ENCODE peak calls at places on chromosomes 4 and X, in six cellular contexts. T, N, R, F, P and Y are unnamed samples.

GRCh38 chr4:150746156-150746555 is 164.2 kb downstream of the MAB21L2 start:
- DNase-seq in P (no peak), R (no peak), T (no peak), F (no peak), N (no peak), Y (peak; percentile 5)

GRCh38 chr4:190020790-190021717 is 6.0 kb downstream of the FRG2 start:
- DNase-seq in F (no peak), P (no peak), N (peak; percentile 52), R (no peak), T (peak; percentile 82), Y (peak; percentile 32)

GRCh38 chrX:129877401-129877800 is 28.6 kb upstream of the UTP14A start:
- DNase-seq in P (no peak), F (no peak), N (no peak), R (no peak), T (no peak), Y (no peak)

GRCh38 chrX:13666836-13667235 is 13.9 kb downstream of the TCEANC start:
- DNase-seq in F (no peak), T (no peak), P (no peak), R (peak; percentile 82), N (no peak), Y (no peak)

GRCh38 chr4:22129454-22130075 is 181.0 kb upstream of the KCNIP4 start:
- DNase-seq in P (no peak), N (no peak), T (peak; percentile 25), F (no peak), R (peak; percentile 70), Y (peak; percentile 50)

GRCh38 chrX:16695079-16695676 is 17.3 kb downstream of the CTPS2 start:
- DNase-seq in N (peak; percentile 49), F (no peak), T (peak; percentile 69), R (peak; percentile 89), P (peak; percentile 27), Y (peak; percentile 25)

GRCh38 chrX:85870585-85870984 is 176.8 kb downstream of the CHM start:
- DNase-seq in R (no peak), N (no peak), P (no peak), T (no peak), F (no peak), Y (no peak)

GRCh38 chr4:139835006-139835405 is 169.4 kb downstream of the MGST2 start:
- DNase-seq in P (no peak), T (no peak), R (no peak), N (no peak), F (no peak), Y (no peak)

GRCh38 chrX:132815643-132816042 is 142.8 kb downstream of the HS6ST2 start:
- DNase-seq in R (no peak), N (no peak), T (no peak), F (no peak), P (no peak), Y (no peak)

GRCh38 chr4:6884341-6884870 is 25.2 kb upstream of the TBC1D14 start:
- DNase-seq in T (no peak), F (no peak), N (no peak), R (no peak), P (no peak), Y (no peak)

GRCh38 chr4:19521151-19521550 is 730.6 kb upstream of the SLIT2 start:
- DNase-seq in N (no peak), P (no peak), T (no peak), F (no peak), R (no peak), Y (no peak)

GRCh38 chr4:109368661-109369060 is 65.0 kb upstream of the SEC24B start:
- DNase-seq in T (no peak), P (no peak), N (no peak), R (no peak), F (no peak), Y (no peak)

GRCh38 chr4:147943159-147943638 is 211.3 kb downstream of the ARHGAP10 start:
- DNase-seq in R (no peak), T (no peak), N (no peak), P (no peak), F (no peak), Y (peak; percentile 6)

GRCh38 chrX:17976955-17977354 is 115.9 kb upstream of the RAI2 start:
- DNase-seq in P (no peak), R (no peak), F (no peak), N (no peak), T (no peak), Y (no peak)

GRCh38 chrX:65928522-65928921 is 111.4 kb downstream of the VSIG4 start:
- DNase-seq in R (no peak), P (no peak), F (no peak), T (no peak), N (no peak), Y (no peak)

GRCh38 chr4:98570160-98570797 is 88.1 kb downstream of the TSPAN5 start:
- DNase-seq in T (no peak), R (no peak), P (no peak), N (no peak), F (no peak), Y (no peak)

GRCh38 chr4:122914292-122914904 is 8.0 kb downstream of the NUDT6 start:
- DNase-seq in P (no peak), N (no peak), R (peak; percentile 78), F (no peak), T (peak; percentile 35), Y (peak; percentile 26)

GRCh38 chr4:106875340-106875739 is 160.8 kb downstream of the DKK2 start:
- DNase-seq in F (no peak), P (no peak), N (no peak), T (no peak), R (peak; percentile 53), Y (no peak)

DNA sequence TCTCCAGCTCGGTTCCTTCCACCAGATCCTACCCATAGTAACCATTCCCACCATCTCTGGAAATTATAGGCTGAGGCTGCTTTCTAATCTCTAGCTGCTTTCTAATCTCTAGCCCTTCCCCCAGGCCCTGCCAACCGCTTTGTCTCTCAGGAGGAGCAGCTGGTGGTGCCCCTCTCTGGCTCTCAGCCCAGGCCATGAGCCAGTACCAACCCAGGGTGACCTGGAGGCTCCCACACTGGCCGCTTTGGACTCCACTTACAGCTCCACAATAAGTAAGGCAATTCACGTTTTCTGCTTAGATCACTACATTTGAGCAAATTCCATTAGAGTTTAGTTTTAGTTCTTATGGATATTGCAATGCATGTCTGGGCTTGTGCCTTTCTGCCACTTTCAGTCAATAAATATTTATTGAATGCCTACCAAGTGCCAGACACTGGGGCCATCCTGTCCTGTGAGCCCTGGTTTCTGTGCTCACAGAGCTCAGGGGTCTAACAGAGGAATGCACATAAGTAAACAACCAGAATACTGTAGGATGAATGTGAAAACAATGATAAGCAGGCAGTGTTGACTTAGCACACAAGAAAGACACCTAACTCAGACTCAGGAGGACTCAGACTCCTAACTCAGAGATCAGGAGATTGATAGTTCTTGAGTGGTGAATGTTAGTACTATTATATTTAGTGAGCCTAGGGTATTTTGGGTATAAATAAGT is 38.9 kb downstream of the SMC1A start:
- DNase-seq in F (no peak), P (peak; percentile 14), T (no peak), R (no peak), N (no peak), Y (no peak)
- H3K36me3 ChIP-seq in F (no peaks in the 10 kb centered on the region), P (no peaks in the 10 kb centered on the region), T (peaks cover 61% of the 10 kb centered on the region), R (no peaks in the 10 kb centered on the region), N (peaks cover 13% of the 10 kb centered on the region), Y (peaks cover 25% of the 10 kb centered on the region)

GRCh38 chr4:56391270-56391669 is 4.0 kb upstream of the AASDH start:
- DNase-seq in T (no peak), R (no peak), N (no peak), P (no peak), F (no peak), Y (no peak)
- H3K4me1 ChIP-seq in T (peaks cover 12% of the 10 kb centered on the region), R (peaks cover 27% of the 10 kb centered on the region), N (peaks cover 14% of the 10 kb centered on the region), P (peaks cover 4% of the 10 kb centered on the region), F (peaks cover 16% of the 10 kb centered on the region), Y (no peaks in the 10 kb centered on the region)

GRCh38 chr4:15374697-15375096 is 53.1 kb upstream of the C1QTNF7 start:
- DNase-seq in R (no peak), T (no peak), N (no peak), P (peak; percentile 24), F (no peak), Y (no peak)
- H3K27ac ChIP-seq in R (no peak overlapping the region), T (no peak overlapping the region), N (no peak overlapping the region), P (peak overlapping the region; percentile 65), F (peak overlapping the region; percentile 68), Y (peak overlapping the region; percentile 65)

GRCh38 chrX:68835468-68835867 is 6.6 kb downstream of the EFNB1 start:
- DNase-seq in N (no peak), R (no peak), F (no peak), P (no peak), T (no peak), Y (no peak)

GRCh38 chrX:68834371-68835103 is 5.7 kb downstream of the EFNB1 start:
- DNase-seq in T (no peak), F (no peak), R (no peak), P (no peak), N (no peak), Y (peak; percentile 78)

GRCh38 chrX:68838571-68838910 is 9.7 kb downstream of the EFNB1 start:
- DNase-seq in R (no peak), T (no peak), F (no peak), P (no peak), N (no peak), Y (peak; percentile 50)

GRCh38 chrX:68835104-68835442 is 6.3 kb downstream of the EFNB1 start:
- DNase-seq in T (no peak), F (no peak), P (no peak), R (no peak), N (no peak), Y (no peak)

DNA sequence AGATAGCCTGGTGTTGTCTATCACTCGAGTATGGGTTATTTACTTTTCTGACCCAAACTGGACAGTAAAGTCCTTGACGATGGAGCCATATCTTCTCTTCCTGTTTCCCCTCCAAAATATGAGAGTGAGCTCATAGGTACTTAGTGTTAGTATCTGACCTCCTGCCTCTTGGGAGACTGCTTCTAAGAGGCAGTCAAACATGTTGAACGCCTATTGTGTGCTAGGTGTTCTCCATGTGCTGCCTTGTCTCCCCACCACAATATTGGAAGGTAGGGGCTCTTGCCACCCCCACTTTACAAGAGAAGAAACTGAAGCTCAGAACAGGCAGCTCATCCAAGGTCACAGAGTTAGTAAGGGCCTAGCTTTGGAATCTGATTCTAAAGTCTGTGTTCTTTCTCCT is 8.3 kb downstream of the EFNB1 start:
- DNase-seq in T (no peak), F (no peak), P (no peak), R (no peak), N (no peak), Y (no peak)
- H3K36me3 ChIP-seq in T (no peaks in the 10 kb centered on the region), F (no peaks in the 10 kb centered on the region), P (no peaks in the 10 kb centered on the region), R (no peaks in the 10 kb centered on the region), N (no peaks in the 10 kb centered on the region), Y (peaks cover 3% of the 10 kb centered on the region)

GRCh38 chr4:1862055-1862911 is 6.3 kb upstream of the LETM1 start:
- DNase-seq in P (no peak), R (peak; percentile 61), N (peak; percentile 56), T (no peak), F (no peak), Y (no peak)
- H3K4me1 ChIP-seq in P (no peaks in the 10 kb centered on the region), R (peaks cover 21% of the 10 kb centered on the region), N (peaks cover 25% of the 10 kb centered on the region), T (peaks cover 21% of the 10 kb centered on the region), F (peaks cover 15% of the 10 kb centered on the region), Y (no peaks in the 10 kb centered on the region)